ENCODE peak calls at places on chromosomes 7 and 10, in ten cellular contexts. R, Z, J, F, V, U, E, A, M and W are unnamed samples.

GRCh38 chr10:120593693-120594092 is 136.7 kb downstream of the PLPP4 start:
- DNase-seq in Z (no peak), A (no peak), J (no peak), F (no peak), E (no peak), U (no peak), M (no peak), R (no peak), V (no peak), W (no peak)

GRCh38 chr7:130322615-130323014 is 22.0 kb upstream of the CPA5 start:
- DNase-seq in Z (no peak), R (no peak), V (peak; percentile 72), A (no peak), M (no peak), J (no peak), U (no peak), E (no peak), F (no peak), W (no peak)

GRCh38 chr10:4391683-4392082 is 434.3 kb upstream of the AKR1E2 start:
- DNase-seq in V (no peak), F (no peak), Z (no peak), E (no peak), J (peak; percentile 12), U (no peak), A (no peak), M (no peak), R (no peak), W (no peak)

GRCh38 chr10:78510566-78511323 is 477.1 kb downstream of the RPS24 start:
- DNase-seq in Z (no peak), A (no peak), E (no peak), U (no peak), R (no peak), F (no peak), M (no peak), J (no peak), V (no peak), W (no peak)

GRCh38 chr10:13977861-13978843 is 352.6 kb downstream of the FRMD4A start:
- DNase-seq in V (no peak), J (no peak), A (no peak), M (no peak), U (no peak), R (no peak), Z (no peak), F (peak; percentile 96), E (no peak), W (peak; percentile 73)

GRCh38 chr7:98287486-98287959 is 6.0 kb downstream of the BRI3 start:
- DNase-seq in R (peak; percentile 90), Z (no peak), E (no peak), M (no peak), A (no peak), U (no peak), F (no peak), V (no peak), J (no peak), W (no peak)

GRCh38 chr10:26697163-26697921 is at the start of gene PDSS1:
- DNase-seq in F (peak; percentile 32), J (peak; percentile 75), Z (peak; percentile 62), V (peak; percentile 70), E (peak; percentile 40), U (peak; percentile 65), A (peak; percentile 94), R (peak; percentile 88), M (peak; percentile 74), W (peak; percentile 33)

GRCh38 chr10:74936577-74937445 is 110.4 kb downstream of the KAT6B start:
- DNase-seq in A (no peak), V (no peak), F (peak; percentile 89), E (no peak), Z (no peak), U (no peak), M (no peak), J (no peak), R (no peak), W (peak; percentile 45)

GRCh38 chr10:115093776-115094361 is 704 bp downstream of the ATRNL1 start:
- DNase-seq in F (no peak), Z (no peak), V (no peak), U (no peak), R (peak; percentile 50), A (peak; percentile 77), E (no peak), J (no peak), M (peak; percentile 27), W (no peak)

GRCh38 chr10:82477776-82478175 is 602.8 kb downstream of the NRG3 start:
- DNase-seq in F (no peak), U (no peak), J (no peak), M (no peak), E (no peak), Z (no peak), R (no peak), A (no peak), V (no peak), W (no peak)

GRCh38 chr10:80278480-80278879 is 11.0 kb downstream of the MAT1A start:
- DNase-seq in F (no peak), R (no peak), E (no peak), M (no peak), A (no peak), J (no peak), V (no peak), U (no peak), Z (no peak), W (no peak)

GRCh38 chr7:112770051-112770450 is 20.1 kb downstream of the TMEM168 start:
- DNase-seq in E (no peak), U (no peak), F (peak; percentile 13), Z (no peak), A (no peak), R (no peak), J (no peak), V (peak; percentile 72), M (no peak), W (no peak)

GRCh38 chr7:139738772-139739171 is 39.0 kb downstream of the HIPK2 start:
- DNase-seq in F (no peak), M (no peak), Z (no peak), J (no peak), V (no peak), A (no peak), E (no peak), R (no peak), U (no peak), W (no peak)
- H3K27ac ChIP-seq in F (no peak overlapping the region), M (no peak overlapping the region), Z (peak overlapping the region; percentile 15), J (peak overlapping the region; percentile 89), V (no peak overlapping the region), A (peak overlapping the region; percentile 62), E (no peak overlapping the region), R (peak overlapping the region; percentile 58), U (peak overlapping the region; percentile 36), W (peak overlapping the region; percentile 99)

DNA sequence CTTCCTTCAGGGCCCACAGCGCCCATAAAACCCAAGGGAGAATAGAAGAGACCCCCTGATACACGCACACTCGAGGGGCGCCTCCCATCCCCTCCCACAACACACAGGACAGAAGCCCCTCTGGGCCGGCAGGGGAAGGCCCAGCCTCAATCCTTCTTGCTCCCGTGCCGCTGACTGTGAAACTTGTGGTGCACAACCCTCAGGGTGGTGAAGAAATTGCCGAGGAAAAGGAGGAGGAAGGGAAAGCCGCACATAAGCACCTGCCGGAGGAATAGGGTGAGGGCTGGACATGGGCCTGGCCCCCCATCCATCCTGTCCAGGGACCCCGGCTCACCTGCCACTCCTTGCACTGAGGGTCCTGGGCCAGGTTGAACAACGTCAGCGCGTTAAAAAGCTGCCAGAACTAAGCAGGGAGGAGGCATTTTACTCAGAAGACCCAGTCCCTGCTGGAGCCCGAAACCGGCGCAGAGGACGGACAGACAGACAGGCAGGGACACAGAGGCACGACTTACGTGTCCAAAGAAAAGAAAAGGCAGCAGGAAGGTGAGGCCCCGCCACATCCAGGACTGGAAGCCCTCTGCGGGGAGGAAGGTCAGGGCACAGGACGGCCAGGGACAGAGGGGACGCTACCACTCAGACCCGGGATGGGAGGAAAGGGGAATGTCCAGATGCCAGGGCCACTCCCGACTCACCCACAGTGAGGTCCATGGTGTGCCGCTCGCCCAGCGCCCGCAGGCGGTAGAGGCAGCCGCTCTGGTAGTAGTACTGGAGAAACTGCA is 7.2 kb downstream of the TMEM120A start:
- DNase-seq in A (peak; percentile 70), J (no peak), V (no peak), M (peak; percentile 57), U (no peak), E (no peak), F (no peak), Z (no peak), R (no peak), W (no peak)
- H3K36me3 ChIP-seq in A (peaks cover 58% of the 10 kb centered on the region), J (peaks cover 2% of the 10 kb centered on the region), V (peaks cover 24% of the 10 kb centered on the region), M (peaks cover 61% of the 10 kb centered on the region), U (peaks cover 49% of the 10 kb centered on the region), E (peaks cover 4% of the 10 kb centered on the region), F (no peaks in the 10 kb centered on the region), Z (no peaks in the 10 kb centered on the region), R (peaks cover 62% of the 10 kb centered on the region), W (peaks cover 46% of the 10 kb centered on the region)

GRCh38 chr7:90766814-90767564 is 170.9 kb downstream of the CDK14 start:
- DNase-seq in F (peak; percentile 72), V (no peak), U (peak; percentile 58), M (no peak), J (peak; percentile 17), R (peak; percentile 63), A (no peak), Z (no peak), E (no peak), W (peak; percentile 47)
- H3K27ac ChIP-seq in F (no peak overlapping the region), V (peak overlapping the region; percentile 87), U (no peak overlapping the region), M (no peak overlapping the region), J (peak overlapping the region; percentile 54), R (no peak overlapping the region), A (no peak overlapping the region), Z (no peak overlapping the region), E (no peak overlapping the region), W (peak overlapping the region; percentile 41)

GRCh38 chr7:92205987-92206386 is 27.0 kb upstream of the LRRD1 start:
- DNase-seq in U (no peak), A (no peak), J (no peak), R (no peak), M (no peak), E (no peak), Z (no peak), F (no peak), V (no peak), W (no peak)
- H3K36me3 ChIP-seq in U (peaks cover 62% of the 10 kb centered on the region), A (peaks cover 94% of the 10 kb centered on the region), J (no peaks in the 10 kb centered on the region), R (peaks cover 62% of the 10 kb centered on the region), M (peaks cover 40% of the 10 kb centered on the region), E (peaks cover 12% of the 10 kb centered on the region), Z (no peaks in the 10 kb centered on the region), F (peaks cover 3% of the 10 kb centered on the region), V (no peaks in the 10 kb centered on the region), W (peaks cover 21% of the 10 kb centered on the region)

GRCh38 chr10:15254808-15255655 is 86.5 kb upstream of the NMT2 start:
- DNase-seq in M (no peak), V (no peak), Z (peak; percentile 20), F (no peak), R (no peak), U (peak; percentile 27), A (peak; percentile 54), J (no peak), E (peak; percentile 2), W (no peak)
- H3K27ac ChIP-seq in M (no peak overlapping the region), V (no peak overlapping the region), Z (peak overlapping the region; percentile 76), F (no peak overlapping the region), R (no peak overlapping the region), U (peak overlapping the region; percentile 26), A (peak overlapping the region; percentile 39), J (no peak overlapping the region), E (peak overlapping the region; percentile 13), W (no peak overlapping the region)

GRCh38 chr10:33208166-33208565 is 126.3 kb downstream of the NRP1 start:
- DNase-seq in A (no peak), J (no peak), R (no peak), F (no peak), V (no peak), Z (no peak), E (no peak), M (no peak), U (no peak), W (no peak)
- H3K36me3 ChIP-seq in A (peaks cover 13% of the 10 kb centered on the region), J (peaks cover 9% of the 10 kb centered on the region), R (peaks cover 38% of the 10 kb centered on the region), F (peaks cover 39% of the 10 kb centered on the region), V (no peaks in the 10 kb centered on the region), Z (no peaks in the 10 kb centered on the region), E (no peaks in the 10 kb centered on the region), M (peaks cover 61% of the 10 kb centered on the region), U (peaks cover 40% of the 10 kb centered on the region), W (peaks cover 64% of the 10 kb centered on the region)